ENCODE peak calls at places on chromosome 1, in six cellular contexts. One of them, this sample, is unnamed.

GRCh38 chr1:169103443-169103842 is 3.0 kb upstream of the ATP1B1 start:
- DNase-seq in endodermal cell: no peak
- DNase-seq in neural progenitor cell: no peak
- DNase-seq in fibroblast of lung: no peak
- DNase-seq in IMR-90: no peak
- DNase-seq in endothelial cell of umbilical vein: no peak
- DNase-seq in this sample: peak

GRCh38 chr1:162498442-162498785 is 796 bp downstream of the UHMK1 start:
- DNase-seq in endodermal cell: no peak
- DNase-seq in neural progenitor cell: no peak
- DNase-seq in fibroblast of lung: peak
- DNase-seq in IMR-90: peak
- DNase-seq in endothelial cell of umbilical vein: peak
- DNase-seq in this sample: no peak

GRCh38 chr1:119139393-119139792 is 1.1 kb downstream of the WARS2 start:
- DNase-seq in endodermal cell: peak
- DNase-seq in neural progenitor cell: no peak
- DNase-seq in fibroblast of lung: no peak
- DNase-seq in IMR-90: no peak
- DNase-seq in endothelial cell of umbilical vein: no peak
- DNase-seq in this sample: no peak

GRCh38 chr1:60540176-60540575 is 466.6 kb upstream of the C1orf87 start:
- DNase-seq in endodermal cell: no peak
- DNase-seq in neural progenitor cell: no peak
- DNase-seq in fibroblast of lung: no peak
- DNase-seq in IMR-90: no peak
- DNase-seq in endothelial cell of umbilical vein: no peak
- DNase-seq in this sample: no peak

GRCh38 chr1:200038987-200039848 is 11.7 kb downstream of the NR5A2 start:
- DNase-seq in endodermal cell: peak
- DNase-seq in neural progenitor cell: peak
- DNase-seq in fibroblast of lung: peak
- DNase-seq in IMR-90: no peak
- DNase-seq in endothelial cell of umbilical vein: peak
- DNase-seq in this sample: peak

GRCh38 chr1:157144509-157144908 is 6.3 kb upstream of the ETV3 start:
- DNase-seq in endodermal cell: no peak
- DNase-seq in neural progenitor cell: no peak
- DNase-seq in fibroblast of lung: no peak
- DNase-seq in IMR-90: no peak
- DNase-seq in endothelial cell of umbilical vein: no peak
- DNase-seq in this sample: no peak

GRCh38 chr1:5286244-5286643 is 631.8 kb downstream of the AJAP1 start:
- DNase-seq in endodermal cell: peak
- DNase-seq in neural progenitor cell: no peak
- DNase-seq in fibroblast of lung: no peak
- DNase-seq in IMR-90: no peak
- DNase-seq in endothelial cell of umbilical vein: no peak
- DNase-seq in this sample: no peak

GRCh38 chr1:201999625-202000238 is 10.7 kb upstream of the ELF3 start:
- DNase-seq in endodermal cell: peak
- DNase-seq in neural progenitor cell: peak
- DNase-seq in fibroblast of lung: peak
- DNase-seq in IMR-90: peak
- DNase-seq in endothelial cell of umbilical vein: peak
- DNase-seq in this sample: no peak

GRCh38 chr1:75394386-75395139 is 216.4 kb downstream of the SLC44A5 start:
- DNase-seq in endodermal cell: no peak
- DNase-seq in neural progenitor cell: no peak
- DNase-seq in fibroblast of lung: no peak
- DNase-seq in IMR-90: no peak
- DNase-seq in endothelial cell of umbilical vein: no peak
- DNase-seq in this sample: no peak

GRCh38 chr1:31761883-31762282 is 2.3 kb downstream of the ADGRB2 start:
- DNase-seq in endodermal cell: no peak
- DNase-seq in neural progenitor cell: no peak
- DNase-seq in fibroblast of lung: peak
- DNase-seq in IMR-90: peak
- DNase-seq in endothelial cell of umbilical vein: no peak
- DNase-seq in this sample: no peak

GRCh38 chr1:32939655-32940371 is 24.8 kb downstream of the RNF19B start:
- DNase-seq in endodermal cell: no peak
- DNase-seq in neural progenitor cell: no peak
- DNase-seq in fibroblast of lung: peak
- DNase-seq in IMR-90: peak
- DNase-seq in endothelial cell of umbilical vein: peak
- DNase-seq in this sample: no peak

DNA sequence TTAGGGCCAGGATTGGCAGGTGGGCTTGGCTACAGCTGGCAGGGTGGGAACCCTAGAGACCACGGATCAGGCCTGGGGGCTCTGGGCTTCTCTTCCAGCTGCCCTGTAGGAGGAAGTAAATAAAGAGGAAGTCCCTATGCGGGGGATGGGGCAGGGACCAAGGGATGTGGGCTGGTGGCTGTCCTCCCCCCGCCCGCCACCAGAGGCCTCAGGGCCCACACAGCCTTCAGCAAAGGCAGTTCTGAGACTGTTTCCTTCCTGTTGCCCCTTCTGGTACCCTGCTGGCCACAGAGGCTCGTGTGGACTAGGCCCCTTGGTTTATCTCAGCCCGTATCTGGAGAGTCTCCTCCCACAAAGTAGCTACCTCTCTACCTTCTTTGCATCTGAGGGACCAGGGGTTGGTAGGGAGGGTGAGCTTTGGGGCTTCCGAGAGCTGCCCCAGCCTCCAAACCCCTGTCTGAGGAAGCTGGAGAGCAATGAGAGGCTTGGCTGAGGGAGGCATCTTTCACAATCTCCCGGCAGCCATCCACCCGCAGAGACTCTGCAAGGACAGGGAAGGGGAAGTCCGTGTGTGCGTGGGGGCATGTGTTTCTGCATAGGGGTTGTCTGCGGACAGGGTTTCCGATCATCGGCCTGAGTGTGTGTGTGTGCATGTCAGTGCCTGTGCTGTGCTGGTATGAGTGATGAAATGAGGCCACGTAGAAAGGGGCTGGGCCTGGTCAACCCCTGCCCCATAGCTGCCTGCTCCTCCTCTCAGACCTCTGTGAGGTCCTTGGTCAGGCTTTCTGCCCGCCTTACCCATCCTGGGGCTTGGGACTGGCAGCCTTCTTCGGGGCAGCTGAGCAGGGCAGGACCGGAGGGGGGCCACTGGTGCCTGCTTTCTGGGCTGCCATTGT is 12.5 kb downstream of the RPS6KA1 start:
- DNase-seq in endodermal cell: peak
- DNase-seq in neural progenitor cell: peak
- DNase-seq in fibroblast of lung: no peak
- DNase-seq in IMR-90: peak
- DNase-seq in endothelial cell of umbilical vein: peak
- DNase-seq in this sample: peak
- TF ChIP-seq CTCF in endodermal cell: peak
- TF ChIP-seq CTCF in neural progenitor cell: peak
- TF ChIP-seq CTCF in fibroblast of lung: peak
- TF ChIP-seq CTCF in IMR-90: peak
- TF ChIP-seq CTCF in endothelial cell of umbilical vein: peak
- TF ChIP-seq CTCF in this sample: no peak

GRCh38 chr1:15526021-15526489 is 593 bp upstream of the DNAJC16 start:
- DNase-seq in endodermal cell: no peak
- DNase-seq in neural progenitor cell: no peak
- DNase-seq in fibroblast of lung: no peak
- DNase-seq in IMR-90: no peak
- DNase-seq in endothelial cell of umbilical vein: no peak
- DNase-seq in this sample: peak
- H3K9ac ChIP-seq in endodermal cell: peak
- H3K9ac ChIP-seq in neural progenitor cell: no peak
- H3K9ac ChIP-seq in fibroblast of lung: no peak
- H3K9ac ChIP-seq in IMR-90: peak
- H3K9ac ChIP-seq in endothelial cell of umbilical vein: peak
- H3K9ac ChIP-seq in this sample: peak

GRCh38 chr1:64712049-64712448 is 32.8 kb upstream of the RAVER2 start:
- DNase-seq in endodermal cell: no peak
- DNase-seq in neural progenitor cell: no peak
- DNase-seq in fibroblast of lung: no peak
- DNase-seq in IMR-90: no peak
- DNase-seq in endothelial cell of umbilical vein: no peak
- DNase-seq in this sample: no peak
- H3K4me3 ChIP-seq in endodermal cell: no peak
- H3K4me3 ChIP-seq in neural progenitor cell: no peak
- H3K4me3 ChIP-seq in fibroblast of lung: no peak
- H3K4me3 ChIP-seq in IMR-90: no peak
- H3K4me3 ChIP-seq in endothelial cell of umbilical vein: no peak
- H3K4me3 ChIP-seq in this sample: no peak

GRCh38 chr1:49346767-49347349 is 570.2 kb upstream of the BEND5 start:
- DNase-seq in endodermal cell: no peak
- DNase-seq in neural progenitor cell: no peak
- DNase-seq in fibroblast of lung: peak
- DNase-seq in IMR-90: no peak
- DNase-seq in endothelial cell of umbilical vein: no peak
- DNase-seq in this sample: no peak

GRCh38 chr1:49356594-49356993 is 579.9 kb upstream of the BEND5 start:
- DNase-seq in endodermal cell: peak
- DNase-seq in neural progenitor cell: no peak
- DNase-seq in fibroblast of lung: no peak
- DNase-seq in IMR-90: no peak
- DNase-seq in endothelial cell of umbilical vein: no peak
- DNase-seq in this sample: no peak

GRCh38 chr1:49351744-49352143 is 575.1 kb upstream of the BEND5 start:
- DNase-seq in endodermal cell: no peak
- DNase-seq in neural progenitor cell: no peak
- DNase-seq in fibroblast of lung: peak
- DNase-seq in IMR-90: no peak
- DNase-seq in endothelial cell of umbilical vein: no peak
- DNase-seq in this sample: no peak
- TF ChIP-seq CTCF in endodermal cell: no peak
- TF ChIP-seq CTCF in neural progenitor cell: no peak
- TF ChIP-seq CTCF in fibroblast of lung: no peak
- TF ChIP-seq CTCF in IMR-90: no peak
- TF ChIP-seq CTCF in endothelial cell of umbilical vein: no peak
- TF ChIP-seq CTCF in this sample: no peak

GRCh38 chr1:40635763-40636500 is 29.6 kb downstream of the RIMS3 start:
- DNase-seq in endodermal cell: peak
- DNase-seq in neural progenitor cell: no peak
- DNase-seq in fibroblast of lung: no peak
- DNase-seq in IMR-90: no peak
- DNase-seq in endothelial cell of umbilical vein: no peak
- DNase-seq in this sample: no peak
- H3K9ac ChIP-seq in endodermal cell: no peak
- H3K9ac ChIP-seq in neural progenitor cell: no peak
- H3K9ac ChIP-seq in fibroblast of lung: no peak
- H3K9ac ChIP-seq in IMR-90: no peak
- H3K9ac ChIP-seq in endothelial cell of umbilical vein: no peak
- H3K9ac ChIP-seq in this sample: no peak

GRCh38 chr1:208562021-208562950 is 318.1 kb upstream of the PLXNA2 start:
- DNase-seq in endodermal cell: no peak
- DNase-seq in neural progenitor cell: no peak
- DNase-seq in fibroblast of lung: no peak
- DNase-seq in IMR-90: no peak
- DNase-seq in endothelial cell of umbilical vein: no peak
- DNase-seq in this sample: no peak

GRCh38 chr1:208556461-208556860 is 312.3 kb upstream of the PLXNA2 start:
- DNase-seq in endodermal cell: no peak
- DNase-seq in neural progenitor cell: no peak
- DNase-seq in fibroblast of lung: no peak
- DNase-seq in IMR-90: no peak
- DNase-seq in endothelial cell of umbilical vein: no peak
- DNase-seq in this sample: no peak

GRCh38 chr1:208557046-208557445 is 312.9 kb upstream of the PLXNA2 start:
- DNase-seq in endodermal cell: no peak
- DNase-seq in neural progenitor cell: no peak
- DNase-seq in fibroblast of lung: no peak
- DNase-seq in IMR-90: no peak
- DNase-seq in endothelial cell of umbilical vein: no peak
- DNase-seq in this sample: no peak

GRCh38 chr1:208559597-208559996 is 315.4 kb upstream of the PLXNA2 start:
- DNase-seq in endodermal cell: no peak
- DNase-seq in neural progenitor cell: no peak
- DNase-seq in fibroblast of lung: no peak
- DNase-seq in IMR-90: no peak
- DNase-seq in endothelial cell of umbilical vein: no peak
- DNase-seq in this sample: no peak

DNA sequence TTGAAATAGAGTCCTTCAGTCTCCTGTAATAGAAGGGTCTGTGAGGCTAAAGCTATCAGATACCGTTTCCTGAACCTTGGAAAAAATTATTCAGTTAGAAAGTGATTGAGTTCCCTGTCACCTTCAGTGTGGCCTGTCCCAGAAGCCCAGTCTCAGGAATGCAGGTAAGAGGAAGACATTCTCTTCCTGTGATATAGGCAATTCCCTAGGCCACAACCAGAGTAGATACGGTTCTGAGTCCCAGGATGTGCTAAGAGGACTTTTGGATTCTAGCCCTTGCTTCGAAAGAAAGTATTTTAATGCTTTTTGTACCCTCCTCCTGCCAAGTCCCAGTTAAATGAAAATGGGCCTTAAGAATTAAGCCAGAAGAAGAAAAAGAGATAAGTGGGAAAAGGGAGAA is 313.5 kb upstream of the PLXNA2 start:
- DNase-seq in endodermal cell: no peak
- DNase-seq in neural progenitor cell: no peak
- DNase-seq in fibroblast of lung: no peak
- DNase-seq in IMR-90: no peak
- DNase-seq in endothelial cell of umbilical vein: no peak
- DNase-seq in this sample: no peak
- H3K4me3 ChIP-seq in endodermal cell: no peak
- H3K4me3 ChIP-seq in neural progenitor cell: no peak
- H3K4me3 ChIP-seq in fibroblast of lung: no peak
- H3K4me3 ChIP-seq in IMR-90: no peak
- H3K4me3 ChIP-seq in endothelial cell of umbilical vein: no peak
- H3K4me3 ChIP-seq in this sample: no peak